ENCODE peak calls at places on chromosomes 13 and 19, in six cellular contexts. One of them, this sample, is unnamed.

GRCh38 chr13:82480415-82480814 is 1401.9 kb downstream of the SLITRK1 start:
- DNase-seq in neuronal stem cell: no peak
- DNase-seq in IMR-90: no peak
- DNase-seq in H9: no peak
- DNase-seq in H1: no peak
- DNase-seq in mesenchymal stem cell: no peak
- DNase-seq in this sample: no peak

GRCh38 chr13:51324714-51325440 is 14.6 kb upstream of the SERPINE3 start:
- DNase-seq in neuronal stem cell: no peak
- DNase-seq in IMR-90: no peak
- DNase-seq in H9: peak; percentile 71
- DNase-seq in H1: no peak
- DNase-seq in mesenchymal stem cell: no peak
- DNase-seq in this sample: no peak

GRCh38 chr19:29550896-29551295 is 25.1 kb downstream of the VSTM2B start:
- DNase-seq in neuronal stem cell: no peak
- DNase-seq in IMR-90: no peak
- DNase-seq in H9: no peak
- DNase-seq in H1: no peak
- DNase-seq in mesenchymal stem cell: no peak
- DNase-seq in this sample: no peak

GRCh38 chr13:29402168-29402621 is 193.3 kb downstream of the SLC7A1 start:
- DNase-seq in neuronal stem cell: no peak
- DNase-seq in IMR-90: peak; percentile 44
- DNase-seq in H9: no peak
- DNase-seq in H1: no peak
- DNase-seq in mesenchymal stem cell: peak; percentile 47
- DNase-seq in this sample: no peak

GRCh38 chr13:80630685-80631121 is 289.8 kb upstream of the SPRY2 start:
- DNase-seq in neuronal stem cell: no peak
- DNase-seq in IMR-90: no peak
- DNase-seq in H9: no peak
- DNase-seq in H1: no peak
- DNase-seq in mesenchymal stem cell: peak; percentile 62
- DNase-seq in this sample: no peak

GRCh38 chr13:34070006-34070405 is 252.1 kb downstream of the RFC3 start:
- DNase-seq in neuronal stem cell: no peak
- DNase-seq in IMR-90: peak; percentile 12
- DNase-seq in H9: no peak
- DNase-seq in H1: no peak
- DNase-seq in mesenchymal stem cell: no peak
- DNase-seq in this sample: no peak

GRCh38 chr19:18503971-18504885 is 17.6 kb downstream of the ELL start:
- DNase-seq in neuronal stem cell: no peak
- DNase-seq in IMR-90: no peak
- DNase-seq in H9: no peak
- DNase-seq in H1: no peak
- DNase-seq in mesenchymal stem cell: no peak
- DNase-seq in this sample: no peak

GRCh38 chr13:98216135-98216565 is 39.1 kb upstream of the RNF113B start:
- DNase-seq in neuronal stem cell: no peak
- DNase-seq in IMR-90: peak; percentile 93
- DNase-seq in H9: no peak
- DNase-seq in H1: no peak
- DNase-seq in mesenchymal stem cell: peak; percentile 94
- DNase-seq in this sample: peak; percentile 38

GRCh38 chr19:48713041-48713863 is 6.3 kb downstream of the MAMSTR start:
- DNase-seq in neuronal stem cell: no peak
- DNase-seq in IMR-90: peak; percentile 31
- DNase-seq in H9: peak; percentile 83
- DNase-seq in H1: no peak
- DNase-seq in mesenchymal stem cell: peak; percentile 68
- DNase-seq in this sample: peak; percentile 91

GRCh38 chr19:918481-919156 is 1.5 kb downstream of the KISS1R start:
- DNase-seq in neuronal stem cell: no peak
- DNase-seq in IMR-90: no peak
- DNase-seq in H9: no peak
- DNase-seq in H1: no peak
- DNase-seq in mesenchymal stem cell: no peak
- DNase-seq in this sample: no peak

GRCh38 chr19:52901842-52902241 is 4.4 kb upstream of the ZNF320 start:
- DNase-seq in neuronal stem cell: no peak
- DNase-seq in IMR-90: no peak
- DNase-seq in H9: no peak
- DNase-seq in H1: no peak
- DNase-seq in mesenchymal stem cell: no peak
- DNase-seq in this sample: no peak

GRCh38 chr13:110062077-110062776 is 244.7 kb downstream of the COL4A1 start:
- DNase-seq in neuronal stem cell: no peak
- DNase-seq in IMR-90: peak; percentile 20
- DNase-seq in H9: no peak
- DNase-seq in H1: no peak
- DNase-seq in mesenchymal stem cell: no peak
- DNase-seq in this sample: no peak

GRCh38 chr19:1453525-1454371 is 3.8 kb downstream of the APC2 start:
- DNase-seq in neuronal stem cell: no peak
- DNase-seq in IMR-90: no peak
- DNase-seq in H9: peak; percentile 63
- DNase-seq in H1: no peak
- DNase-seq in mesenchymal stem cell: no peak
- DNase-seq in this sample: no peak

GRCh38 chr13:89733686-89734085 is 1613.8 kb upstream of the MIR17HG start:
- DNase-seq in neuronal stem cell: no peak
- DNase-seq in IMR-90: no peak
- DNase-seq in H9: no peak
- DNase-seq in H1: no peak
- DNase-seq in mesenchymal stem cell: no peak
- DNase-seq in this sample: no peak

GRCh38 chr19:33715462-33715861 is 81.2 kb upstream of the KCTD15 start:
- DNase-seq in neuronal stem cell: no peak
- DNase-seq in IMR-90: no peak
- DNase-seq in H9: no peak
- DNase-seq in H1: no peak
- DNase-seq in mesenchymal stem cell: no peak
- DNase-seq in this sample: peak; percentile 35

GRCh38 chr19:16180611-16181010 is 4.6 kb upstream of the FAM32A start:
- DNase-seq in neuronal stem cell: no peak
- DNase-seq in IMR-90: peak; percentile 86
- DNase-seq in H9: no peak
- DNase-seq in H1: no peak
- DNase-seq in mesenchymal stem cell: peak; percentile 64
- DNase-seq in this sample: peak; percentile 93

GRCh38 chr13:73995752-73996151 is 138.5 kb downstream of the KLF12 start:
- DNase-seq in neuronal stem cell: no peak
- DNase-seq in IMR-90: no peak
- DNase-seq in H9: no peak
- DNase-seq in H1: no peak
- DNase-seq in mesenchymal stem cell: no peak
- DNase-seq in this sample: no peak

GRCh38 chr13:99380921-99381645 is 73.9 kb upstream of the GPR183 start:
- DNase-seq in neuronal stem cell: no peak
- DNase-seq in IMR-90: peak; percentile 7
- DNase-seq in H9: no peak
- DNase-seq in H1: no peak
- DNase-seq in mesenchymal stem cell: no peak
- DNase-seq in this sample: no peak

DNA sequence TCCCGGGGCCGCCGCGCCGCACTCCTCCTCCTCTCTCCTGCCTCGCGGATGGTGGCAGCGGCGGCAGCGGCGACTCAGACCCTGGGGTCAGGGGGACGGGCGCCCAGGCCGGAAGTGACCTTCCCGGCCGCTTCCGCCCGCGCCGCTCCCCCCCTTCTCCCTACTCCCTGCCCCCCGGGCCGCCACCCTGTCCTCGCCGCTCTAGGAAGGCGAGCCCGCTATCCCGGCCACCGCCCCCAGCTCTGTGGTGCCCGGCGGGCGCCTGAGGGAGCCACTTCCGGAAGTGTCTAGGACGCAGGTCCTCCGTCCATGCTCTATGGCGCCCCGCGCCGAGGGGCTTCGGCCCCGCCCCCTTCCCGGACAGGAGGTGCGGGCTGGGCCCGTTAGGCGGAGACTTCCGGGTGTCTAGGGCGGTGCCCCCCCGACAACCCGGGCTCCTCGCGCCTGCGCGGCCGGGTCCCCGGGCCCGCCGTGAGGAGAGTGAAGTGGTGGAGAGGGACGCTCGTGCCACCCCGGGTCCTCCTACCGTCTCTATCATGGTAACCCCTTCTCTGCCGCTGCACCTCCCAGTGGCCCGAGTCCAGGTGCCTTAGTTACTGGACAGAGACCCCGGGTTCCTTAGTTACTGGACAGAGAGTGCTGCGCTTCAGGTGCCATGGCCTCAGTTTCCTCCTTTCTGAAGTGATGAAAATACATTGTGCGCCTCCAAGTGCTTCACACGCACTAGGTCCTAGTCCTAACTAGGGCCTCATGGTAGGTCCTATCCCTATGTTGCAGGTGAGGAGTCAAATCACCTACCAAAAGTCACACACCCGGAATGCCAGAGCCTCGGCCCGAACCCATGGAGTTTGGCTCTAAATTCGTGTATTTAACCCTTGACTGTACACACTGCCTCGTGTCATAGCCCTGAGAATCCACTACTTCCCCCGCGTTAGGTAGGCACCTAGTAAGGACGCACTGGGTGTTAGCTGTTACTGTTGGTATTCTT is at the start of gene ZNF787:
- DNase-seq in neuronal stem cell: peak; percentile 100
- DNase-seq in IMR-90: peak; percentile 96
- DNase-seq in H9: peak; percentile 98
- DNase-seq in H1: peak; percentile 97
- DNase-seq in mesenchymal stem cell: peak; percentile 97
- DNase-seq in this sample: peak; percentile 99
- H3K18ac ChIP-seq in neuronal stem cell: peak within 1 kb of the TSS; percentile 98
- H3K18ac ChIP-seq in IMR-90: peak within 1 kb of the TSS; percentile 43
- H3K18ac ChIP-seq in H9: peak within 1 kb of the TSS; percentile 43
- H3K18ac ChIP-seq in H1: peak within 1 kb of the TSS; percentile 71
- H3K18ac ChIP-seq in mesenchymal stem cell: peak within 1 kb of the TSS; percentile 95
- H3K18ac ChIP-seq in this sample: peak within 1 kb of the TSS; percentile 97

DNA sequence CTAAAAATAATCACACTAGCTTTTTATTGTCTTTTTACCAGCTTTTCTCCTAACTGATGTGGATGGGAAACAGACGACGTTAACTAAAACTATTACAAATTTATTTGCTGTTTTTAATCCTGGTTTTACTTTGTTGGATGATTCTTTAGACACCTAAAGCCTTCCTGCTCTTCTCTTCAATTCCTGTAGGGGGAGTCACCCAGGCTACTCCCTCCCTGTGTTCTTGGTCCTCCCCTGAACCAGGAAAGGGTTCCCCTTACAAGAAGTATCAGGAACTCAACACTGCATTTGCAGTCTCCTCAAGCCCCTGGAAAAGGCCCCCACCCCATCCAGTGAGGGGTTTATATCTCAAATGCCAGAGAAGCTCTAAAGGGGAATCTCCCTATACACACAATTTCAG is 206.1 kb downstream of the SUCLA2 start:
- DNase-seq in neuronal stem cell: no peak
- DNase-seq in IMR-90: peak; percentile 2
- DNase-seq in H9: no peak
- DNase-seq in H1: no peak
- DNase-seq in mesenchymal stem cell: peak; percentile 22
- DNase-seq in this sample: peak; percentile 51
- H2BK15ac ChIP-seq in neuronal stem cell: no peak overlapping the region
- H2BK15ac ChIP-seq in IMR-90: no peak overlapping the region
- H2BK15ac ChIP-seq in H9: no peak overlapping the region
- H2BK15ac ChIP-seq in H1: no peak overlapping the region
- H2BK15ac ChIP-seq in mesenchymal stem cell: no peak overlapping the region
- H2BK15ac ChIP-seq in this sample: no peak overlapping the region

GRCh38 chr19:13055213-13056051 is 47.2 kb downstream of the LYL1 start:
- DNase-seq in neuronal stem cell: no peak
- DNase-seq in IMR-90: peak; percentile 89
- DNase-seq in H9: peak; percentile 67
- DNase-seq in H1: no peak
- DNase-seq in mesenchymal stem cell: peak; percentile 77
- DNase-seq in this sample: peak; percentile 76

GRCh38 chr19:13053761-13054604 is 48.7 kb downstream of the LYL1 start:
- DNase-seq in neuronal stem cell: peak; percentile 69
- DNase-seq in IMR-90: peak; percentile 96
- DNase-seq in H9: no peak
- DNase-seq in H1: no peak
- DNase-seq in mesenchymal stem cell: peak; percentile 79
- DNase-seq in this sample: peak; percentile 81

GRCh38 chr19:13053238-13053637 is 49.4 kb downstream of the LYL1 start:
- DNase-seq in neuronal stem cell: no peak
- DNase-seq in IMR-90: no peak
- DNase-seq in H9: no peak
- DNase-seq in H1: no peak
- DNase-seq in mesenchymal stem cell: no peak
- DNase-seq in this sample: no peak

GRCh38 chr19:13056052-13056660 is 46.5 kb downstream of the LYL1 start:
- DNase-seq in neuronal stem cell: no peak
- DNase-seq in IMR-90: peak; percentile 71
- DNase-seq in H9: peak; percentile 73
- DNase-seq in H1: no peak
- DNase-seq in mesenchymal stem cell: peak; percentile 29
- DNase-seq in this sample: peak; percentile 85

DNA sequence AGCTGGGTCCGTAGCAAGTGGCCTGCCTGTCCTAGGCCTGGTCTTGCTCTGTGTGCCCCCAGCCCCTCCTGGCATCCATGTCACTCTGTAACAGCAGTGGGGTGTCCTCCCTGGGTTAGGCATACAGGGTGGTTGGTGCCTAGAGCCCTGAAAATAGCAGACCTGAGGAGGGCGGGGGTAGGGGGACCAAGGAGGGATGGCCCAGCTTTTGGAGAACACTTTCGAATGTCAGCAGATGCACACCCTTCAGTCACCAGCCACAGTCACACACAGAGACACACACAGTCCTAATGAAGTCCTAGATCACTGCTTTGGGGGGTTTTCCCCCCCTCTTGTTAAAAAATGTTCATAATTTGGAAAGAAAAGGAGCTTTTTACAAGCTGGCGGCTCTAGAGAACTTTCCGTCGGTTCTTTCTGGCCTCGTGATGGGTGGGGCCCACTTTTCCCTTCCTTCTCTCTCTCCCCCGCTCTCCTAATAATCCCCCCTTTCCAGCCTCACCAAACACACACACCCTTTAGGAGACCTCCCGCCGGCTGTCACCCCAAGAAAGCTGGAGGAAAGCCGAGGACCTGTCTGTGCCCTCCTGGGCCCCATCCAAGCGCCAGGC is 47.9 kb downstream of the LYL1 start:
- DNase-seq in neuronal stem cell: no peak
- DNase-seq in IMR-90: no peak
- DNase-seq in H9: no peak
- DNase-seq in H1: no peak
- DNase-seq in mesenchymal stem cell: no peak
- DNase-seq in this sample: no peak
- H3K18ac ChIP-seq in neuronal stem cell: peak overlapping the region; percentile 93
- H3K18ac ChIP-seq in IMR-90: peak overlapping the region; percentile 99
- H3K18ac ChIP-seq in H9: no peak overlapping the region
- H3K18ac ChIP-seq in H1: no peak overlapping the region
- H3K18ac ChIP-seq in mesenchymal stem cell: peak overlapping the region; percentile 65
- H3K18ac ChIP-seq in this sample: no peak overlapping the region

DNA sequence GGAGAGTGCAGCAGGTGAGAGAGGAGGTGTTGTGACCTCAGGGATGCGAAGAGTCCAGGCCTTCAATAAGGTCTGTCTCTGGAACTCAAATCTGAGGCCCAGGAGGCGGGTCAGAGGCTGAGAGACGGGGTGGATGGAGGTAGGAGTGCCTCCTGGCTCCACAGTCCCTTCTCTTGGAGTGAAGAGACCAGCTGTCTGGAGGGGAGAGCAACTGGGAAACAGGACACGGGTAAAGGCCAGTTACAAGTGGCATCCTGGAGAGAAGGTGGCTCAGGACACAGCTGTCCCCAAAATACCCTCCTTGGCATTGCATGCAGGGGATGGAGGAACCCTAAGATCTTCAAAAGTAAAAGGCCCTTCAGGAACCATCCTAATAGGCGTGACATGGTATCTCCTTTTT is 19.2 kb downstream of the PDE4A start:
- DNase-seq in neuronal stem cell: no peak
- DNase-seq in IMR-90: no peak
- DNase-seq in H9: no peak
- DNase-seq in H1: no peak
- DNase-seq in mesenchymal stem cell: no peak
- DNase-seq in this sample: no peak
- H2BK15ac ChIP-seq in neuronal stem cell: no peak overlapping the region
- H2BK15ac ChIP-seq in IMR-90: no peak overlapping the region
- H2BK15ac ChIP-seq in H9: no peak overlapping the region
- H2BK15ac ChIP-seq in H1: no peak overlapping the region
- H2BK15ac ChIP-seq in mesenchymal stem cell: no peak overlapping the region
- H2BK15ac ChIP-seq in this sample: no peak overlapping the region